ENCODE peak calls at places on chromosomes 7 and 10, in four cellular contexts. L, W, C and I are unnamed samples.

GRCh38 chr7:135414850-135415439 is 95.0 kb downstream of the CNOT4 start:
- DNase-seq in L (peak), W (peak), C (peak), I (no peak)

GRCh38 chr10:11197266-11197712 is 179.6 kb downstream of the CELF2 start:
- DNase-seq in L (no peak), W (no peak), C (no peak), I (no peak)

GRCh38 chr10:132702601-132703304 is 83.2 kb downstream of the NKX6-2 start:
- DNase-seq in L (no peak), W (no peak), C (no peak), I (no peak)

GRCh38 chr7:45402480-45403218 is 171.5 kb upstream of the ADCY1 start:
- DNase-seq in L (no peak), W (no peak), C (peak), I (no peak)

GRCh38 chr7:28660132-28660531 is 247.8 kb downstream of the CREB5 start:
- DNase-seq in L (no peak), W (no peak), C (no peak), I (no peak)

GRCh38 chr10:79230563-79231249 is 116.6 kb upstream of the PPIF start:
- DNase-seq in L (peak), W (no peak), C (no peak), I (no peak)

GRCh38 chr7:30920584-30921539 is 9.2 kb downstream of the AQP1 start:
- DNase-seq in L (no peak), W (no peak), C (peak), I (no peak)

GRCh38 chr10:95485445-95485844 is 75.7 kb downstream of the SORBS1 start:
- DNase-seq in L (no peak), W (no peak), C (no peak), I (no peak)

GRCh38 chr10:8778713-8779112 is 724.2 kb downstream of the GATA3 start:
- DNase-seq in L (no peak), W (no peak), C (no peak), I (no peak)

GRCh38 chr10:124122211-124122610 is 28.8 kb upstream of the CHST15 start:
- DNase-seq in L (no peak), W (no peak), C (no peak), I (no peak)

GRCh38 chr10:32114500-32114899 is 58.3 kb upstream of the KIF5B start:
- DNase-seq in L (no peak), W (no peak), C (no peak), I (no peak)

GRCh38 chr10:26887611-26888215 is 27.0 kb upstream of the ABI1 start:
- DNase-seq in L (no peak), W (no peak), C (no peak), I (no peak)

GRCh38 chr7:6422926-6423632 is 24.7 kb downstream of the DAGLB start:
- DNase-seq in L (no peak), W (no peak), C (no peak), I (no peak)

GRCh38 chr7:43560742-43561330 is 22.1 kb upstream of the STK17A start:
- DNase-seq in L (no peak), W (no peak), C (no peak), I (no peak)

GRCh38 chr10:94403823-94404228 is 1.5 kb downstream of the TBC1D12 start:
- DNase-seq in L (no peak), W (peak), C (no peak), I (no peak)

GRCh38 chr7:80087051-80087767 is 47.4 kb upstream of the GNAI1 start:
- DNase-seq in L (no peak), W (no peak), C (no peak), I (peak)

GRCh38 chr10:66931340-66931948 is 5.6 kb downstream of the LRRTM3 start:
- DNase-seq in L (peak), W (peak), C (peak), I (peak)

GRCh38 chr10:113073549-113074189 is 123.6 kb downstream of the TCF7L2 start:
- DNase-seq in L (no peak), W (peak), C (peak), I (no peak)

GRCh38 chr7:36986429-36987362 is 262.4 kb upstream of the AOAH start:
- DNase-seq in L (peak), W (peak), C (peak), I (no peak)

GRCh38 chr7:96719164-96719563 is 9.5 kb upstream of the SEM1 start:
- DNase-seq in L (no peak), W (no peak), C (no peak), I (no peak)

GRCh38 chr7:96737545-96738050 is 28.0 kb upstream of the SEM1 start:
- DNase-seq in L (no peak), W (no peak), C (no peak), I (no peak)

GRCh38 chr7:128710391-128710930 is 28.7 kb upstream of the CALU start:
- DNase-seq in L (no peak), W (no peak), C (no peak), I (no peak)

GRCh38 chr10:71520042-71520441 is 123.3 kb downstream of the CDH23 start:
- DNase-seq in L (no peak), W (no peak), C (no peak), I (no peak)

GRCh38 chr10:3136336-3136735 is 36.2 kb downstream of the PITRM1 start:
- DNase-seq in L (no peak), W (no peak), C (no peak), I (no peak)

GRCh38 chr7:106114735-106115383 is 2.7 kb upstream of the SYPL1 start:
- DNase-seq in L (no peak), W (no peak), C (no peak), I (no peak)

GRCh38 chr7:110856704-110857103 is 234.2 kb upstream of the LRRN3 start:
- DNase-seq in L (no peak), W (no peak), C (no peak), I (no peak)

GRCh38 chr10:84613336-84614021 is 285.1 kb downstream of the CCSER2 start:
- DNase-seq in L (peak), W (peak), C (no peak), I (no peak)

GRCh38 chr10:4825456-4825867 is 545 bp upstream of the AKR1E2 start:
- DNase-seq in L (no peak), W (no peak), C (no peak), I (no peak)